ENCODE peak calls at places on chromosomes 12 and 14, in four cellular contexts. B is CD8-positive, alpha-beta T cell; W is heart right ventricle; C is psoas muscle. O is an unnamed sample.

GRCh38 chr12:26130728-26131127 is 5.9 kb upstream of the BHLHE41 start:
- DNase-seq in C (no peak), W (no peak), B (no peak), O (no peak)

GRCh38 chr12:124754949-124755800 is 108.5 kb downstream of the SCARB1 start:
- DNase-seq in C (peak), B (peak), W (peak), O (no peak)

GRCh38 chr14:86003998-86004397 is 474.1 kb downstream of the FLRT2 start:
- DNase-seq in C (no peak), B (no peak), W (no peak), O (no peak)

GRCh38 chr12:97167598-97167997 is 260.5 kb downstream of the NEDD1 start:
- DNase-seq in C (no peak), B (no peak), W (no peak), O (no peak)

GRCh38 chr12:74910831-74911230 is 298.8 kb downstream of the KCNC2 start:
- DNase-seq in W (no peak), B (no peak), C (no peak), O (no peak)

GRCh38 chr12:119301367-119301766 is 33.2 kb upstream of the CCDC60 start:
- DNase-seq in W (no peak), C (no peak), B (no peak), O (no peak)

GRCh38 chr14:88559852-88560251 is 3.0 kb upstream of the ZC3H14 start:
- DNase-seq in C (no peak), B (no peak), W (no peak), O (peak)

GRCh38 chr12:53786411-53786810 is 34.6 kb upstream of the CISTR start:
- DNase-seq in W (no peak), C (no peak), B (no peak), O (no peak)

GRCh38 chr12:93449277-93449676 is 7.5 kb upstream of the UBE2N start:
- DNase-seq in W (no peak), C (no peak), B (no peak), O (no peak)

GRCh38 chr14:88163731-88164255 is 158.9 kb downstream of the GPR65 start:
- DNase-seq in B (no peak), W (no peak), C (no peak), O (no peak)

GRCh38 chr12:19186722-19187661 is 57.5 kb downstream of the PLEKHA5 start:
- DNase-seq in W (no peak), B (no peak), C (no peak), O (no peak)

GRCh38 chr12:53217049-53217929 is 10.2 kb upstream of the ITGB7 start:
- DNase-seq in C (peak), W (peak), B (peak), O (no peak)

GRCh38 chr12:120015313-120015712 is 26.3 kb downstream of the BICDL1 start:
- DNase-seq in B (peak), C (no peak), W (no peak), O (no peak)

GRCh38 chr14:33692762-33693161 is 258.1 kb downstream of the EGLN3 start:
- DNase-seq in B (no peak), W (no peak), C (no peak), O (no peak)

GRCh38 chr12:26172478-26172877 is 22.9 kb upstream of the SSPN start:
- DNase-seq in C (no peak), W (no peak), B (no peak), O (no peak)

GRCh38 chr14:21347201-21347600 is 36.6 kb downstream of the SUPT16H start:
- DNase-seq in B (no peak), C (no peak), W (no peak), O (no peak)

GRCh38 chr12:77062846-77063461 is 2.4 kb downstream of the E2F7 start:
- DNase-seq in B (no peak), W (no peak), C (no peak), O (peak)

GRCh38 chr12:57965766-57966165 is 24.4 kb downstream of the ATP23 start:
- DNase-seq in B (no peak), C (no peak), W (no peak), O (no peak)

GRCh38 chr12:89556976-89557375 is 31.1 kb upstream of the POC1B start:
- DNase-seq in B (no peak), W (no peak), C (no peak), O (no peak)

GRCh38 chr14:54567634-54568561 is 970 bp downstream of the SAMD4A start:
- DNase-seq in B (peak), C (peak), W (peak), O (no peak)

GRCh38 chr14:22465201-22465835 is 123.7 kb downstream of the DAD1 start:
- DNase-seq in W (no peak), C (no peak), B (no peak), O (no peak)

GRCh38 chr14:105855893-105856675 is 329.7 kb downstream of the TMEM121 start:
- DNase-seq in W (no peak), C (no peak), B (no peak), O (no peak)

GRCh38 chr12:47797432-47797831 is 22.3 kb downstream of the HDAC7 start:
- DNase-seq in W (no peak), C (no peak), B (peak), O (no peak)

GRCh38 chr12:124786065-124786964 is 77.3 kb downstream of the SCARB1 start:
- DNase-seq in C (peak), B (no peak), W (peak), O (peak)

GRCh38 chr12:132185698-132186097 is 41.4 kb downstream of the NOC4L start:
- DNase-seq in C (no peak), W (no peak), B (peak), O (no peak)

GRCh38 chr12:26317942-26318565 is 122.7 kb downstream of the SSPN start:
- DNase-seq in C (no peak), B (no peak), W (no peak), O (no peak)

GRCh38 chr12:111363578-111363977 is 5.3 kb downstream of the PHETA1 start:
- DNase-seq in C (no peak), B (no peak), W (no peak), O (peak)

GRCh38 chr14:96176275-96176674 is 28.4 kb upstream of the BDKRB2 start:
- DNase-seq in B (no peak), W (no peak), C (no peak), O (no peak)

DNA sequence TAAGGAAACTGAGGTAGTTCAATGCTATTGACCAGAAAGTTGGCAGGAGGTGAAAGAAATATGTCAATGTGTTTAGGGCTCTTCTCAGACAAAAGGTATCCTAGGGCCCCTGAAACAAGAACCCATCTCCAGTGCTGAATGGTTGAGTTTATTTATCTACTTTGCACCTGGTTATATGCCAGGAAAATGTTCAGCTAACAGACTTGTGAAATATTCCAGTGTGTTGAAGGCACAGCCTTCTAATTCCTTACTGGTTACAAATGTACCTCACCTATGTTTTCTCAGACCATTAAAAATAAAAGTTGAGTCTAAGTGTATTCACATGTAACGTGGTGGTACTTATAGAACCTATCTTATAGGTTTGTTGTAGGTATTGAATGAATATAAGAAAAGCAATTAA is 511.7 kb upstream of the SEL1L start:
- DNase-seq in W (no peak), B (no peak), C (no peak), O (no peak)
- H3K27ac ChIP-seq in W (no peak), B (no peak), C (no peak), O (no peak)

DNA sequence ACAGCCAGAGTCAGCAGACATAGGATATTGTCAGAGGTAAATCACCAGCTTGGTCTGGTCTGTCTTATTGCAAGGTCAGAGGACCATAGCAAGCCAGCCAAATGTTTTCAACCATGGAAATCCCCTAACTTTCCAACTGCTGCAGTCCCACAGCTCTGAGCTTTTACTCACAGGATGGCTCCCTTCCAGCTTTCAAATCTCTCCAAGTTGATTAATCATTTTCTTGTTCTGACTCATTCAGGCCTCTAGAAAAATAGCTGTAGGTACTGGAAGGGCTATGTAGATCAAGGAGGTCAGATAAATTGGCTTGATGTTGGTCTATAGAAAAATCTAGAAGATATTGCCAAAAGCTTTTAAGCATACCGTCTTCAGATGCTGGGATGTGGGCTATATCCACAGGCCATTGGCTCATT is 413.1 kb downstream of the RAD51B start:
- DNase-seq in W (no peak), B (no peak), C (no peak), O (peak)
- H3K27ac ChIP-seq in W (peak), B (no peak), C (peak), O (peak)

GRCh38 chr14:74630881-74631690 is 19.0 kb upstream of the LTBP2 start:
- DNase-seq in B (no peak), C (no peak), W (no peak), O (no peak)
- H3K27ac ChIP-seq in B (no peak), C (no peak), W (no peak), O (peak)

GRCh38 chr12:12890815-12891645 is at the start of gene GPRC5A:
- DNase-seq in B (peak), W (peak), C (peak), O (peak)
- H3K27ac ChIP-seq in B (no peak), W (peak), C (peak), O (peak)

GRCh38 chr14:29955087-29955486 is 27.4 kb upstream of the PRKD1 start:
- DNase-seq in B (no peak), C (no peak), W (no peak), O (no peak)
- H3K27ac ChIP-seq in B (no peak), C (no peak), W (no peak), O (no peak)

GRCh38 chr14:91241848-91242247 is 2.7 kb downstream of the GPR68 start:
- DNase-seq in C (no peak), W (no peak), B (peak), O (no peak)
- H3K27ac ChIP-seq in C (no peak), W (peak), B (peak), O (no peak)

DNA sequence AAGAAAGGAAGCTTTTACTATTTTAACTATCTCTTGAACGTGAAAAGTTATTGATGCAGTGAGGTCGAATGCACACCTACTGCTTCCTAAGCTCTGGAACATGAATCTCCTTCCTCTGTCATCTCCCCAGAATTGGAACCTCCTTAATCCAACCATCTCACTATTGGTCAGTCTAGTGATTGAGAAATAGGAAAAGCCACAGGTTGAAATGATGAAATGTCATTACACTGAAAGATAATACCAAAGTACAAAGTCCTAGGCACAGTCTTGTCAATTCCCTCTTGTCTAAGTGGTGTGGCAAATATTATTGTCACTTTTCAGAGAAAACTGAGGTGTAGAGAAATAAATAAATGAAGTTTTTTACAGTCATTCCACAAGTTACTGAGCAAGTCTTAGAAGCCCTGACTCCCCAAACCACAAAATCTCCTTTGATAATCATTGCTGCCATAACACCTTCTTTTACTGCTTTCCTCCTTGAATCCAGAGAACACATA is 19.5 kb upstream of the HIGD1C start:
- DNase-seq in C (no peak), B (no peak), W (no peak), O (no peak)
- H3K27ac ChIP-seq in C (peak), B (no peak), W (peak), O (no peak)

GRCh38 chr12:80472912-80473500 is 29.0 kb downstream of the PTPRQ start:
- DNase-seq in W (no peak), C (no peak), B (no peak), O (peak)
- H3K27ac ChIP-seq in W (no peak), C (no peak), B (no peak), O (no peak)

GRCh38 chr12:91194500-91194899 is 11.9 kb upstream of the DCN start:
- DNase-seq in C (no peak), W (no peak), B (no peak), O (no peak)

GRCh38 chr12:91202390-91202789 is 19.8 kb upstream of the DCN start:
- DNase-seq in W (no peak), C (no peak), B (no peak), O (no peak)

GRCh38 chr12:91191516-91192111 is 9.0 kb upstream of the DCN start:
- DNase-seq in B (no peak), C (no peak), W (no peak), O (no peak)

DNA sequence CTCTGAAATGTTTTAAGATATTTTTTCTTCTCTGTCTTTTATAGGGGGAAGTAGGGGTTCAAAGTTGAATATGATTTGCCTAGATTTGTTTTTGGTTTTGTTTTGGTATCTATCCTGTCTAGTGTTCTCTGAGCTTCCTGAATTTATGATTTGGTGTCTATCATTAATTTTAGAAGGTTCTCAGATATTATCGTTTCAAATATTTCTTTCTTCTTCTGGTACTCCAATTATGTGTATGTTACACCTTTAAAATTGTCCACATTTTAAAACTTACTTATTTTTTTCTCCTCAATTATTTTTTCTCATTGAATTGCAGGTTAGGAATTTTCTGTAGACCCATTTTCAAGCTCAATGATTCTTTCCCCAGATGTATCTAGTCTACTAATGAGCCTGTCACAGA is 13.8 kb upstream of the DCN start:
- DNase-seq in W (no peak), B (no peak), C (no peak), O (no peak)
- H3K27ac ChIP-seq in W (no peak), B (no peak), C (no peak), O (no peak)

DNA sequence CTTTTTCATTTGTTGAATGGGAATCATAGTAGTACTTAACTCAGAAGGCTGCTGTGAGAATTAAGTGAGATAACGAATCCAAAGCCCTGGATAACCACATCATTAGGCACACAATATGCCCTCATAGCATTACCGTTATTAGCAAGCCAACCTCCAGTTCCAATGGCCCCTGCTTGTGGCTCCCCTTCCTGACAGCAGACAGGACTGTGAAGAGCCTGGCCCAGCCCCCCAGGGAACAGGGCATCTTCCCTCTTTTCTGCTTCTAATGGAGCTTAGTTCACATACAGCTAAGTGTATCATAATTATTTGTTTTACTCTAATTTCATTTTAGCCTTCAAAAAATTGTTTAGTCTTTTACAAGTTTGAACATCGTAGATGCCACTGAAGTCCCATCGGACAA is 39.7 kb downstream of the DHRS2 start:
- DNase-seq in C (no peak), W (no peak), B (no peak), O (no peak)
- H3K27ac ChIP-seq in C (no peak), W (no peak), B (no peak), O (no peak)